ENCODE peak calls at places on chromosomes 2 and 18, in nine cellular contexts. One of them, this sample, is unnamed.

GRCh38 chr2:120161190-120161589 is 62.0 kb downstream of the TMEM185B start:
- DNase-seq in WTC11: no peak
- DNase-seq in NCI-H2081: no peak
- DNase-seq in stimulated activated CD4-positive, alpha-beta T cell treated with anti-CD3 and anti-CD28 coated beads, Interleukin-1b, Interleukin-23, amount 100 ng/mL, for 4 hours: no peak
- DNase-seq in stimulated activated naive B cell treated with anti-CD40 and anti-IgM and Interleukin-4, amounts not matched to agents 10 μg/mL and 1 μg/mL and 100 μg/mL, for 72 hours: no peak
- DNase-seq in heart left ventricle: no peak
- DNase-seq in mucosa of descending colon: no peak
- DNase-seq in ureter: no peak
- DNase-seq in A172: no peak
- DNase-seq in this sample: no peak

GRCh38 chr18:37534627-37535026 is 31.0 kb downstream of the CELF4 start:
- DNase-seq in WTC11: no peak
- DNase-seq in NCI-H2081: no peak
- DNase-seq in stimulated activated CD4-positive, alpha-beta T cell treated with anti-CD3 and anti-CD28 coated beads, Interleukin-1b, Interleukin-23, amount 100 ng/mL, for 4 hours: no peak
- DNase-seq in stimulated activated naive B cell treated with anti-CD40 and anti-IgM and Interleukin-4, amounts not matched to agents 10 μg/mL and 1 μg/mL and 100 μg/mL, for 72 hours: no peak
- DNase-seq in heart left ventricle: no peak
- DNase-seq in mucosa of descending colon: no peak
- DNase-seq in ureter: no peak
- DNase-seq in A172: no peak
- DNase-seq in this sample: no peak

GRCh38 chr18:48563027-48563426 is 24.2 kb downstream of the CTIF start:
- DNase-seq in WTC11: no peak
- DNase-seq in NCI-H2081: no peak
- DNase-seq in stimulated activated CD4-positive, alpha-beta T cell treated with anti-CD3 and anti-CD28 coated beads, Interleukin-1b, Interleukin-23, amount 100 ng/mL, for 4 hours: no peak
- DNase-seq in stimulated activated naive B cell treated with anti-CD40 and anti-IgM and Interleukin-4, amounts not matched to agents 10 μg/mL and 1 μg/mL and 100 μg/mL, for 72 hours: no peak
- DNase-seq in heart left ventricle: no peak
- DNase-seq in mucosa of descending colon: no peak
- DNase-seq in ureter: no peak
- DNase-seq in A172: peak; percentile 86
- DNase-seq in this sample: no peak

GRCh38 chr18:23194150-23194968 is 59.1 kb downstream of the CABLES1 start:
- DNase-seq in WTC11: no peak
- DNase-seq in NCI-H2081: no peak
- DNase-seq in stimulated activated CD4-positive, alpha-beta T cell treated with anti-CD3 and anti-CD28 coated beads, Interleukin-1b, Interleukin-23, amount 100 ng/mL, for 4 hours: no peak
- DNase-seq in stimulated activated naive B cell treated with anti-CD40 and anti-IgM and Interleukin-4, amounts not matched to agents 10 μg/mL and 1 μg/mL and 100 μg/mL, for 72 hours: no peak
- DNase-seq in heart left ventricle: no peak
- DNase-seq in mucosa of descending colon: peak; percentile 9
- DNase-seq in ureter: no peak
- DNase-seq in A172: no peak
- DNase-seq in this sample: no peak

GRCh38 chr2:228181098-228182019 is at the start of gene SPHKAP:
- DNase-seq in WTC11: peak; percentile 53
- DNase-seq in NCI-H2081: no peak
- DNase-seq in stimulated activated CD4-positive, alpha-beta T cell treated with anti-CD3 and anti-CD28 coated beads, Interleukin-1b, Interleukin-23, amount 100 ng/mL, for 4 hours: no peak
- DNase-seq in stimulated activated naive B cell treated with anti-CD40 and anti-IgM and Interleukin-4, amounts not matched to agents 10 μg/mL and 1 μg/mL and 100 μg/mL, for 72 hours: no peak
- DNase-seq in heart left ventricle: peak; percentile 57
- DNase-seq in mucosa of descending colon: no peak
- DNase-seq in ureter: no peak
- DNase-seq in A172: no peak
- DNase-seq in this sample: no peak

GRCh38 chr2:64695656-64696310 is 42.1 kb upstream of the SERTAD2 start:
- DNase-seq in WTC11: no peak
- DNase-seq in NCI-H2081: no peak
- DNase-seq in stimulated activated CD4-positive, alpha-beta T cell treated with anti-CD3 and anti-CD28 coated beads, Interleukin-1b, Interleukin-23, amount 100 ng/mL, for 4 hours: no peak
- DNase-seq in stimulated activated naive B cell treated with anti-CD40 and anti-IgM and Interleukin-4, amounts not matched to agents 10 μg/mL and 1 μg/mL and 100 μg/mL, for 72 hours: no peak
- DNase-seq in heart left ventricle: no peak
- DNase-seq in mucosa of descending colon: no peak
- DNase-seq in ureter: no peak
- DNase-seq in A172: peak; percentile 57
- DNase-seq in this sample: no peak

GRCh38 chr18:5294113-5294617 is 1.4 kb downstream of the ZBTB14 start:
- DNase-seq in WTC11: no peak
- DNase-seq in NCI-H2081: no peak
- DNase-seq in stimulated activated CD4-positive, alpha-beta T cell treated with anti-CD3 and anti-CD28 coated beads, Interleukin-1b, Interleukin-23, amount 100 ng/mL, for 4 hours: no peak
- DNase-seq in stimulated activated naive B cell treated with anti-CD40 and anti-IgM and Interleukin-4, amounts not matched to agents 10 μg/mL and 1 μg/mL and 100 μg/mL, for 72 hours: no peak
- DNase-seq in heart left ventricle: no peak
- DNase-seq in mucosa of descending colon: peak; percentile 84
- DNase-seq in ureter: peak; percentile 62
- DNase-seq in A172: peak; percentile 1
- DNase-seq in this sample: no peak

GRCh38 chr2:26884486-26884885 is 36.6 kb downstream of the DPYSL5 start:
- DNase-seq in WTC11: no peak
- DNase-seq in NCI-H2081: no peak
- DNase-seq in stimulated activated CD4-positive, alpha-beta T cell treated with anti-CD3 and anti-CD28 coated beads, Interleukin-1b, Interleukin-23, amount 100 ng/mL, for 4 hours: no peak
- DNase-seq in stimulated activated naive B cell treated with anti-CD40 and anti-IgM and Interleukin-4, amounts not matched to agents 10 μg/mL and 1 μg/mL and 100 μg/mL, for 72 hours: no peak
- DNase-seq in heart left ventricle: no peak
- DNase-seq in mucosa of descending colon: no peak
- DNase-seq in ureter: no peak
- DNase-seq in A172: no peak
- DNase-seq in this sample: no peak

GRCh38 chr2:119148082-119148715 is 10.4 kb downstream of the C1QL2 start:
- DNase-seq in WTC11: no peak
- DNase-seq in NCI-H2081: no peak
- DNase-seq in stimulated activated CD4-positive, alpha-beta T cell treated with anti-CD3 and anti-CD28 coated beads, Interleukin-1b, Interleukin-23, amount 100 ng/mL, for 4 hours: no peak
- DNase-seq in stimulated activated naive B cell treated with anti-CD40 and anti-IgM and Interleukin-4, amounts not matched to agents 10 μg/mL and 1 μg/mL and 100 μg/mL, for 72 hours: no peak
- DNase-seq in heart left ventricle: no peak
- DNase-seq in mucosa of descending colon: no peak
- DNase-seq in ureter: no peak
- DNase-seq in A172: no peak
- DNase-seq in this sample: no peak

GRCh38 chr2:119288576-119288975 is 64.9 kb downstream of the STEAP3 start:
- DNase-seq in WTC11: no peak
- DNase-seq in NCI-H2081: no peak
- DNase-seq in stimulated activated CD4-positive, alpha-beta T cell treated with anti-CD3 and anti-CD28 coated beads, Interleukin-1b, Interleukin-23, amount 100 ng/mL, for 4 hours: no peak
- DNase-seq in stimulated activated naive B cell treated with anti-CD40 and anti-IgM and Interleukin-4, amounts not matched to agents 10 μg/mL and 1 μg/mL and 100 μg/mL, for 72 hours: no peak
- DNase-seq in heart left ventricle: no peak
- DNase-seq in mucosa of descending colon: no peak
- DNase-seq in ureter: no peak
- DNase-seq in A172: no peak
- DNase-seq in this sample: no peak

GRCh38 chr2:236044191-236044590 is 124.0 kb downstream of the GBX2 start:
- DNase-seq in WTC11: no peak
- DNase-seq in NCI-H2081: no peak
- DNase-seq in stimulated activated CD4-positive, alpha-beta T cell treated with anti-CD3 and anti-CD28 coated beads, Interleukin-1b, Interleukin-23, amount 100 ng/mL, for 4 hours: no peak
- DNase-seq in stimulated activated naive B cell treated with anti-CD40 and anti-IgM and Interleukin-4, amounts not matched to agents 10 μg/mL and 1 μg/mL and 100 μg/mL, for 72 hours: no peak
- DNase-seq in heart left ventricle: no peak
- DNase-seq in mucosa of descending colon: no peak
- DNase-seq in ureter: no peak
- DNase-seq in A172: no peak
- DNase-seq in this sample: no peak

GRCh38 chr2:236743623-236744280 is 174.1 kb downstream of the ACKR3 start:
- DNase-seq in WTC11: no peak
- DNase-seq in NCI-H2081: no peak
- DNase-seq in stimulated activated CD4-positive, alpha-beta T cell treated with anti-CD3 and anti-CD28 coated beads, Interleukin-1b, Interleukin-23, amount 100 ng/mL, for 4 hours: no peak
- DNase-seq in stimulated activated naive B cell treated with anti-CD40 and anti-IgM and Interleukin-4, amounts not matched to agents 10 μg/mL and 1 μg/mL and 100 μg/mL, for 72 hours: no peak
- DNase-seq in heart left ventricle: no peak
- DNase-seq in mucosa of descending colon: no peak
- DNase-seq in ureter: no peak
- DNase-seq in A172: peak; percentile 91
- DNase-seq in this sample: no peak

GRCh38 chr18:28365406-28365805 is 188.5 kb upstream of the CDH2 start:
- DNase-seq in WTC11: no peak
- DNase-seq in NCI-H2081: peak; percentile 60
- DNase-seq in stimulated activated CD4-positive, alpha-beta T cell treated with anti-CD3 and anti-CD28 coated beads, Interleukin-1b, Interleukin-23, amount 100 ng/mL, for 4 hours: no peak
- DNase-seq in stimulated activated naive B cell treated with anti-CD40 and anti-IgM and Interleukin-4, amounts not matched to agents 10 μg/mL and 1 μg/mL and 100 μg/mL, for 72 hours: no peak
- DNase-seq in heart left ventricle: no peak
- DNase-seq in mucosa of descending colon: no peak
- DNase-seq in ureter: peak; percentile 49
- DNase-seq in A172: no peak
- DNase-seq in this sample: no peak